ENCODE peak calls at places on chromosomes 13 and 19, in eight cellular contexts. One of them, this sample, is unnamed.

GRCh38 chr13:19961484-19961883 is 3.0 kb downstream of the ZMYM2 start:
- DNase-seq in AG04450: no peak
- DNase-seq in body of pancreas: no peak
- DNase-seq in psoas muscle: no peak
- DNase-seq in nephron progenitor cell: no peak
- DNase-seq in AG09319: no peak
- DNase-seq in tibial artery: no peak
- DNase-seq in fibroblast of mammary gland: no peak
- DNase-seq in this sample: no peak

GRCh38 chr19:1308718-1309117 is 23.0 kb downstream of the EFNA2 start:
- DNase-seq in nephron progenitor cell: no peak
- DNase-seq in fibroblast of mammary gland: no peak
- DNase-seq in psoas muscle: no peak
- DNase-seq in body of pancreas: no peak
- DNase-seq in tibial artery: no peak
- DNase-seq in AG09319: no peak
- DNase-seq in AG04450: no peak
- DNase-seq in this sample: no peak

GRCh38 chr13:97241761-97242160 is 19.6 kb downstream of the MBNL2 start:
- DNase-seq in body of pancreas: no peak
- DNase-seq in AG04450: no peak
- DNase-seq in fibroblast of mammary gland: no peak
- DNase-seq in AG09319: no peak
- DNase-seq in tibial artery: no peak
- DNase-seq in nephron progenitor cell: no peak
- DNase-seq in psoas muscle: no peak
- DNase-seq in this sample: no peak

GRCh38 chr13:113927661-113928581 is 46.0 kb downstream of the C13orf46 start:
- DNase-seq in tibial artery: peak; percentile 87
- DNase-seq in fibroblast of mammary gland: peak; percentile 99
- DNase-seq in AG04450: peak; percentile 96
- DNase-seq in AG09319: peak; percentile 93
- DNase-seq in nephron progenitor cell: no peak
- DNase-seq in psoas muscle: peak; percentile 84
- DNase-seq in body of pancreas: peak; percentile 52
- DNase-seq in this sample: no peak

GRCh38 chr19:39430675-39431593 is 4.8 kb downstream of the RPS16 start:
- DNase-seq in body of pancreas: peak; percentile 55
- DNase-seq in fibroblast of mammary gland: peak; percentile 98
- DNase-seq in AG04450: peak; percentile 85
- DNase-seq in psoas muscle: no peak
- DNase-seq in tibial artery: no peak
- DNase-seq in nephron progenitor cell: no peak
- DNase-seq in AG09319: no peak
- DNase-seq in this sample: no peak

GRCh38 chr13:22148187-22148586 is 477.3 kb downstream of the FGF9 start:
- DNase-seq in body of pancreas: no peak
- DNase-seq in fibroblast of mammary gland: no peak
- DNase-seq in nephron progenitor cell: no peak
- DNase-seq in tibial artery: no peak
- DNase-seq in AG04450: no peak
- DNase-seq in psoas muscle: no peak
- DNase-seq in AG09319: no peak
- DNase-seq in this sample: no peak

GRCh38 chr13:39254606-39255005 is 216.3 kb downstream of the NHLRC3 start:
- DNase-seq in AG04450: no peak
- DNase-seq in body of pancreas: no peak
- DNase-seq in fibroblast of mammary gland: no peak
- DNase-seq in psoas muscle: no peak
- DNase-seq in AG09319: no peak
- DNase-seq in nephron progenitor cell: no peak
- DNase-seq in tibial artery: no peak
- DNase-seq in this sample: no peak

GRCh38 chr13:42271337-42272114 is 426 bp upstream of the AKAP11 start:
- DNase-seq in psoas muscle: peak; percentile 96
- DNase-seq in body of pancreas: peak; percentile 95
- DNase-seq in AG09319: peak; percentile 97
- DNase-seq in nephron progenitor cell: peak; percentile 85
- DNase-seq in AG04450: peak; percentile 98
- DNase-seq in tibial artery: peak; percentile 98
- DNase-seq in fibroblast of mammary gland: peak; percentile 98
- DNase-seq in this sample: peak; percentile 98

GRCh38 chr13:75486146-75486545 is 4.2 kb upstream of the TBC1D4 start:
- DNase-seq in psoas muscle: no peak
- DNase-seq in AG09319: no peak
- DNase-seq in body of pancreas: no peak
- DNase-seq in fibroblast of mammary gland: no peak
- DNase-seq in AG04450: no peak
- DNase-seq in nephron progenitor cell: no peak
- DNase-seq in tibial artery: no peak
- DNase-seq in this sample: no peak

GRCh38 chr13:80726895-80727294 is 386.0 kb upstream of the SPRY2 start:
- DNase-seq in nephron progenitor cell: no peak
- DNase-seq in body of pancreas: no peak
- DNase-seq in fibroblast of mammary gland: no peak
- DNase-seq in AG04450: no peak
- DNase-seq in psoas muscle: no peak
- DNase-seq in tibial artery: no peak
- DNase-seq in AG09319: no peak
- DNase-seq in this sample: no peak

GRCh38 chr13:41411536-41411935 is 45.8 kb upstream of the RGCC start:
- DNase-seq in nephron progenitor cell: peak; percentile 7
- DNase-seq in AG09319: peak; percentile 44
- DNase-seq in AG04450: peak; percentile 16
- DNase-seq in body of pancreas: peak; percentile 13
- DNase-seq in fibroblast of mammary gland: peak; percentile 68
- DNase-seq in psoas muscle: no peak
- DNase-seq in tibial artery: no peak
- DNase-seq in this sample: peak; percentile 41

GRCh38 chr13:84399320-84400085 is 517.2 kb upstream of the SLITRK1 start:
- DNase-seq in psoas muscle: no peak
- DNase-seq in tibial artery: no peak
- DNase-seq in nephron progenitor cell: no peak
- DNase-seq in fibroblast of mammary gland: peak; percentile 18
- DNase-seq in AG04450: no peak
- DNase-seq in body of pancreas: peak; percentile 5
- DNase-seq in AG09319: no peak
- DNase-seq in this sample: no peak

GRCh38 chr13:110726726-110727125 is 13.2 kb downstream of the ING1 start:
- DNase-seq in nephron progenitor cell: no peak
- DNase-seq in psoas muscle: no peak
- DNase-seq in AG09319: no peak
- DNase-seq in body of pancreas: no peak
- DNase-seq in fibroblast of mammary gland: no peak
- DNase-seq in AG04450: no peak
- DNase-seq in tibial artery: no peak
- DNase-seq in this sample: no peak

GRCh38 chr19:2449019-2449418 is 7.7 kb downstream of the LMNB2 start:
- DNase-seq in AG09319: no peak
- DNase-seq in AG04450: no peak
- DNase-seq in fibroblast of mammary gland: no peak
- DNase-seq in body of pancreas: no peak
- DNase-seq in psoas muscle: no peak
- DNase-seq in tibial artery: no peak
- DNase-seq in nephron progenitor cell: no peak
- DNase-seq in this sample: no peak

GRCh38 chr19:3513198-3514140 is 7.4 kb downstream of the FZR1 start:
- DNase-seq in tibial artery: no peak
- DNase-seq in body of pancreas: peak; percentile 42
- DNase-seq in nephron progenitor cell: no peak
- DNase-seq in AG04450: no peak
- DNase-seq in fibroblast of mammary gland: no peak
- DNase-seq in psoas muscle: no peak
- DNase-seq in AG09319: no peak
- DNase-seq in this sample: no peak

DNA sequence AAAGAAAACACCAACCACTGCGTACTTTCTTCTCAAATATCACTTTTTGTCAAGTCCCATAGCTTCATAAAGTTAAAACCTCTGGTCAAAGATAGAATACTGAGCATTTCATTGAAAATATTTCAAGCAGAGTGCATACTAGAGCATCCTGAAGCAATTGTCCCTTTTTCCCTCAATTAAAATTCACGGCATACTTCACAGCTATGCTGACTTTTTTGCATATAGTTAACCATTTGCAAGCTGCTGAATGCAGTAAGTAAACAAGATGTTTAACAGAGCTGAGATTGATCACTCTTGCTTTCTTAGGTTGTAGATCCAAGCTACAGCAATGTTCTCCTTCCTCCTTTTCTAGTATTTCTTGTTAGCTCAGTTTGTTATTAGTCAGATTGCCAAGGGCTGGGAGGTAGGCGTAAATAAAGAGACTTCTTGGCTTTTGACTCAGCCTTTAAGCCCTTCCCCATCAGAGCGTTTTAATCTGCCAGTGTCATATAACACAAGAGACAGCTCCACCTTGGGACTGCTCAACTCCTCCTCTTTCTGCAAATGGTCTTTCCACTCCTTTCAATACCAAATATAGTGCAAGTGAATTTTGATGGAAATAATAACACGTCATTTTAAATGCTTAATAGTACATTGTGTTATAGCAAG is at the start of gene SLITRK6:
- DNase-seq in body of pancreas: peak; percentile 1
- DNase-seq in tibial artery: no peak
- DNase-seq in nephron progenitor cell: peak; percentile 11
- DNase-seq in fibroblast of mammary gland: peak; percentile 48
- DNase-seq in AG04450: peak; percentile 67
- DNase-seq in AG09319: peak; percentile 5
- DNase-seq in psoas muscle: no peak
- DNase-seq in this sample: no peak
- TF ChIP-seq CTCF in body of pancreas: no peak
- TF ChIP-seq CTCF in tibial artery: no peak
- TF ChIP-seq CTCF in nephron progenitor cell: no peak
- TF ChIP-seq CTCF in fibroblast of mammary gland: no peak
- TF ChIP-seq CTCF in AG04450: peak; percentile 41
- TF ChIP-seq CTCF in AG09319: peak; percentile 22
- TF ChIP-seq CTCF in psoas muscle: no peak
- TF ChIP-seq CTCF in this sample: no peak

DNA sequence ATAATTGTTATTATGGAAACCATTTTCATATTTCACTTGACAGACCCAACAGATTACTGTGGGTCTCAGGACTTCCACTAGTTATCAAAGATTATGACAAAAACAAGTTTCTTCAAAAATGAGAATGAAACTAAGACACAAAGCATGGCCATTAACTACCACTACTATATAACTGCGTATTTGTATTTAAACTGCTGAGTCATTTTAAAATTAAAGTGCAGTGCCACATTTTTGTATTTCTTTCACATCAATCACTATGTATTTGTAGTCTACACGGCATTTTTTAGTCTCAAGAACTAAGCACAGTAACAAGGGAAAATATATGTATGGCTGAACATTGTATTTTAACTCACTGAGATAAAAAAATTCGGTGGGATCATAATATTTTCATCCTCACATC is 10.1 kb upstream of the KLF12 start:
- DNase-seq in nephron progenitor cell: no peak
- DNase-seq in tibial artery: no peak
- DNase-seq in AG04450: no peak
- DNase-seq in AG09319: no peak
- DNase-seq in fibroblast of mammary gland: no peak
- DNase-seq in psoas muscle: no peak
- DNase-seq in body of pancreas: no peak
- DNase-seq in this sample: no peak
- TF ChIP-seq CTCF in nephron progenitor cell: no peak
- TF ChIP-seq CTCF in tibial artery: no peak
- TF ChIP-seq CTCF in AG04450: no peak
- TF ChIP-seq CTCF in AG09319: no peak
- TF ChIP-seq CTCF in fibroblast of mammary gland: no peak
- TF ChIP-seq CTCF in psoas muscle: no peak
- TF ChIP-seq CTCF in body of pancreas: no peak
- TF ChIP-seq CTCF in this sample: no peak

GRCh38 chr13:66354880-66355279 is 875.3 kb downstream of the PCDH9 start:
- DNase-seq in nephron progenitor cell: no peak
- DNase-seq in body of pancreas: no peak
- DNase-seq in fibroblast of mammary gland: no peak
- DNase-seq in psoas muscle: no peak
- DNase-seq in tibial artery: no peak
- DNase-seq in AG04450: no peak
- DNase-seq in AG09319: no peak
- DNase-seq in this sample: no peak
- TF ChIP-seq CTCF in nephron progenitor cell: no peak
- TF ChIP-seq CTCF in body of pancreas: no peak
- TF ChIP-seq CTCF in fibroblast of mammary gland: no peak
- TF ChIP-seq CTCF in psoas muscle: no peak
- TF ChIP-seq CTCF in tibial artery: no peak
- TF ChIP-seq CTCF in AG04450: no peak
- TF ChIP-seq CTCF in AG09319: no peak
- TF ChIP-seq CTCF in this sample: no peak

GRCh38 chr19:15587663-15588062 is 27.4 kb upstream of the CYP4F8 start:
- DNase-seq in fibroblast of mammary gland: no peak
- DNase-seq in psoas muscle: no peak
- DNase-seq in AG09319: no peak
- DNase-seq in AG04450: no peak
- DNase-seq in nephron progenitor cell: no peak
- DNase-seq in tibial artery: no peak
- DNase-seq in body of pancreas: peak; percentile 69
- DNase-seq in this sample: peak; percentile 35

GRCh38 chr19:15589760-15590451 is 25.1 kb upstream of the CYP4F8 start:
- DNase-seq in AG09319: no peak
- DNase-seq in body of pancreas: no peak
- DNase-seq in AG04450: no peak
- DNase-seq in fibroblast of mammary gland: no peak
- DNase-seq in tibial artery: no peak
- DNase-seq in psoas muscle: no peak
- DNase-seq in nephron progenitor cell: no peak
- DNase-seq in this sample: no peak

GRCh38 chr19:15584095-15584494 is 30.9 kb upstream of the CYP4F8 start:
- DNase-seq in nephron progenitor cell: no peak
- DNase-seq in psoas muscle: no peak
- DNase-seq in AG09319: no peak
- DNase-seq in AG04450: no peak
- DNase-seq in fibroblast of mammary gland: no peak
- DNase-seq in body of pancreas: no peak
- DNase-seq in tibial artery: no peak
- DNase-seq in this sample: no peak

GRCh38 chr19:15583346-15583745 is 31.7 kb upstream of the CYP4F8 start:
- DNase-seq in nephron progenitor cell: no peak
- DNase-seq in AG09319: no peak
- DNase-seq in tibial artery: no peak
- DNase-seq in psoas muscle: no peak
- DNase-seq in body of pancreas: no peak
- DNase-seq in fibroblast of mammary gland: no peak
- DNase-seq in AG04450: no peak
- DNase-seq in this sample: no peak

DNA sequence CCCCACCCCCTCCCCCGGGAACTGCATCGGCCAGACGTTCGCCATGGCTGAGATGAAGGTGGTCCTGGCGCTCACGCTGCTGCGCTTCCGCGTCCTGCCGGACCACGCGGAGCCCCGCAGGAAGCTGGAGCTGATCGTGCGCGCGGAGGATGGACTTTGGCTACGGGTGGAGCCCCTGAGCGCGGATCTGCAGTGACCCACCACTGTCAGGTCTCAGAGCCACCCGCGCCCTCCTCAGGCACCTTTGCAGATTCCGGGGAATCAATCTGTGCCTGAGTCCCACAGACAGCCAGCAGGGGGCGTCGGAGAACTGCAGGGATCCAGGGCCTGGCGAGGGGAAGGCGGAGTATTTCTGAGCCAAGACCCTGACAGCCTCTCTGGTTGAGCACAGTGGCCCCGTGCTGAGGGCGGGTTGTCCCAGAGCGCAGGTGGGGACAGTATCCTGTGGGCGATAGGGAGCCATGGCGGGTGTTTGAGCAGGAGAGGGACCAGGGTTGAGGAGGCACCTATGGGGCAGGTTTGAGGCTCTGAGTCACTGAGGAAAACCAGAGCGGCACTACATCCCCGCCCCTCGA is 30.4 kb upstream of the CYP4F8 start:
- DNase-seq in AG04450: peak; percentile 13
- DNase-seq in AG09319: peak; percentile 7
- DNase-seq in body of pancreas: peak; percentile 79
- DNase-seq in nephron progenitor cell: peak; percentile 72
- DNase-seq in fibroblast of mammary gland: peak; percentile 45
- DNase-seq in psoas muscle: peak; percentile 84
- DNase-seq in tibial artery: peak; percentile 79
- DNase-seq in this sample: peak; percentile 61
- TF ChIP-seq CTCF in AG04450: peak; percentile 77
- TF ChIP-seq CTCF in AG09319: peak; percentile 89
- TF ChIP-seq CTCF in body of pancreas: peak; percentile 81
- TF ChIP-seq CTCF in nephron progenitor cell: peak; percentile 41
- TF ChIP-seq CTCF in fibroblast of mammary gland: peak; percentile 82
- TF ChIP-seq CTCF in psoas muscle: peak; percentile 70
- TF ChIP-seq CTCF in tibial artery: peak; percentile 81
- TF ChIP-seq CTCF in this sample: peak; percentile 80